ENCODE peak calls at places on chromosomes 1 and 21, in ten cellular contexts. A is fibroblast of pulmonary artery, E is colonic mucosa, T is tibial nerve, O is brain microvascular endothelial cell, F is HepG2, Z is GM06990, P is AG09309, K is cardiac fibroblast, J is HFF-Myc. M is an unnamed sample.

GRCh38 chr1:220887868-220888664 is 8.8 kb downstream of the HLX start:
- DNase-seq in A (no peak), E (no peak), F (no peak), T (no peak), Z (no peak), J (no peak), K (no peak), O (no peak), P (no peak), M (peak)

GRCh38 chr1:160953030-160953429 is 1.6 kb downstream of the ITLN2 start:
- DNase-seq in F (no peak), K (peak), T (no peak), P (no peak), E (no peak), J (no peak), A (peak), Z (no peak), O (no peak), M (no peak)

GRCh38 chr1:172138636-172139035 is 281.8 kb upstream of the C1orf105 start:
- DNase-seq in T (no peak), F (no peak), P (no peak), O (no peak), A (no peak), Z (no peak), E (no peak), K (no peak), J (no peak), M (no peak)

GRCh38 chr1:91529856-91530255 is 29.2 kb downstream of the CDC7 start:
- DNase-seq in O (peak), J (peak), K (peak), Z (no peak), P (no peak), T (no peak), A (peak), E (no peak), F (no peak), M (no peak)

GRCh38 chr1:111030590-111030989 is 66.9 kb upstream of the LRIF1 start:
- DNase-seq in Z (peak), K (peak), E (peak), P (peak), O (peak), A (peak), J (peak), T (no peak), F (peak), M (no peak)

GRCh38 chr1:42456754-42457089 is 379 bp downstream of the PPCS start:
- DNase-seq in K (peak), O (peak), P (no peak), E (peak), J (peak), Z (no peak), A (peak), T (no peak), F (peak), M (peak)

GRCh38 chr1:234564035-234565029 is 45.6 kb downstream of the IRF2BP2 start:
- DNase-seq in F (peak), K (peak), A (peak), O (peak), T (no peak), E (no peak), J (no peak), Z (no peak), P (peak), M (no peak)

GRCh38 chr1:31715097-31715872 is 11.5 kb upstream of the COL16A1 start:
- DNase-seq in T (peak), Z (peak), E (peak), F (peak), O (peak), A (peak), J (peak), P (peak), K (peak), M (peak)

GRCh38 chr1:1872329-1872994 is 18.4 kb downstream of the GNB1 start:
- DNase-seq in A (no peak), E (no peak), F (no peak), Z (no peak), P (no peak), K (no peak), O (no peak), T (no peak), J (no peak), M (no peak)

GRCh38 chr1:64526312-64526711 is 56.4 kb downstream of the CACHD1 start:
- DNase-seq in Z (no peak), O (no peak), E (no peak), J (no peak), F (no peak), K (no peak), A (no peak), T (no peak), P (no peak), M (no peak)

GRCh38 chr21:45533731-45534571 is 8.3 kb downstream of the SLC19A1 start:
- DNase-seq in O (no peak), F (no peak), Z (no peak), P (no peak), J (no peak), K (no peak), E (no peak), T (no peak), A (no peak), M (peak)

GRCh38 chr21:45534591-45535331 is 7.5 kb downstream of the SLC19A1 start:
- DNase-seq in J (no peak), A (peak), K (peak), F (no peak), Z (no peak), O (no peak), T (peak), P (no peak), E (peak), M (peak)

GRCh38 chr21:45531393-45532215 is 10.6 kb downstream of the SLC19A1 start:
- DNase-seq in E (no peak), J (no peak), K (no peak), A (no peak), Z (no peak), P (no peak), F (no peak), T (no peak), O (no peak), M (peak)

GRCh38 chr21:45535341-45536081 is 6.7 kb downstream of the SLC19A1 start:
- DNase-seq in A (no peak), P (no peak), Z (no peak), K (no peak), E (no peak), J (no peak), F (no peak), T (peak), O (no peak), M (peak)

DNA sequence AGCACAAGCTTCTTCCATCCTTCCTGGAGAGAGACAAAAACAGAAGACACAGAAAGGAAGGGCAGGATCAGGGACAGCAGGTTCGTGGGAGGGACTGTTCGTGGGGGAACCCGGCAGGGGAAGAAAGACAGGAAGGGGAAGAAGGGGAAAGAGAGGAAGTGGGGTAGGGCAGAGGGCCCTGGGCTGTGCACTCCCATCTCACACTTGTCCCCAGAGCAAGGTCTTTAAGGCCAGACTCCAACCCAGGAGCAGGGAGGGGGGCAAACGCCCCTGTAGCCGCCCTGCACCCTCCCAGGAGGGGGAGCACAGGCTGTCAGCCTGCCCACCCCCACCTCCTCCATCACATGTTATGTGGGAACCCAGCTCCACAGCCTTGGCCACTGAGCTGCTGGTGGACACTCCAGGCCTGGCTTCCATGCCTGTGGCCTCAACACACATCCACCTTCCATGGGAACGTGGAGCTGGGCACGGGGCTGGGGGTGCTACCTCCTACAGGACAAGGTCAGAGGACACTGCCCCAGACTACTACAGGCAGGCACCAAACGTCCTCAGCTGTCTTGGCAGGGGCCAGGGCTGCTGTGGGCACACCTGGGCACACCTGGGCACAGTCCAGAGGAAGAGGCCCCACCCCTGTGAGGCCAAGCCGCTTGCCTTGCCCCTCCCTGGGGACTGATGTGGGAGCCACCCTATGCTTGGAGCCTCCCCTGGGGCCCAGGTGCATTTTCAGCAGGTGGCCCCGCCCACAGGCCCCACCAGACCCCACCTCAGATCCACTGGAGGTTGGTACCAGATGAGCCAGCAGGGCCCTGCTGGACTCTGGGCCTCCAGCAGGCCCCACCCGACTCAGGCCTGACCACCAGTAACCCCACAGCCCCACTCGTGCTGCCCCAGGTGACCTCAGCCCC is 9.2 kb downstream of the SLC19A1 start:
- DNase-seq in T (no peak), F (no peak), Z (no peak), K (no peak), J (no peak), O (no peak), A (no peak), E (peak), P (no peak), M (peak)
- H3K4me3 ChIP-seq in T (no peak), F (no peak), Z (no peak), K (no peak), J (no peak), O (no peak), A (no peak), E (no peak), P (no peak), M (no peak)

GRCh38 chr1:46180082-46180616 is 3.9 kb upstream of the P3R3URF start:
- DNase-seq in Z (no peak), O (no peak), E (peak), K (no peak), A (no peak), T (no peak), J (no peak), P (no peak), F (peak), M (peak)
- TF ChIP-seq CTCF in Z (peak), O (no peak), E (peak), K (no peak), A (no peak), T (no peak), J (no peak), P (no peak), F (peak), M (peak)

GRCh38 chr1:107232421-107232820 is 91.6 kb downstream of the NTNG1 start:
- DNase-seq in E (no peak), F (no peak), T (no peak), K (no peak), J (no peak), Z (no peak), O (no peak), A (no peak), P (no peak), M (no peak)
- H3K4me3 ChIP-seq in E (no peak), F (no peak), T (no peak), K (no peak), J (no peak), Z (no peak), O (no peak), A (no peak), P (no peak), M (no peak)

GRCh38 chr1:239814306-239814881 is 277.3 kb upstream of the FMN2 start:
- DNase-seq in T (no peak), P (peak), K (peak), E (no peak), O (peak), A (peak), J (no peak), F (peak), Z (no peak), M (no peak)
- TF ChIP-seq CTCF in T (no peak), P (peak), K (no peak), E (no peak), O (peak), A (no peak), J (no peak), F (no peak), Z (no peak), M (no peak)

M was measured in kidney.